ENCODE peak calls at places on chromosomes 11 and 22, in four cellular contexts. G is B cell, B is mucosa of descending colon, P is GM12865. X is an unnamed sample.
A peak's percentile ranks its signal among the peaks of the same experiment; 100 is the strongest.

GRCh38 chr11:83677730-83678129 is 391.6 kb upstream of the CCDC90B start:
- DNase-seq in G (no peak), B (no peak), P (no peak), X (no peak)

GRCh38 chr11:88508808-88509581 is 171.5 kb upstream of the CTSC start:
- DNase-seq in G (no peak), B (peak; percentile 45), P (no peak), X (peak; percentile 49)

GRCh38 chr11:61963282-61964057 is 4.0 kb downstream of the FTH1 start:
- DNase-seq in G (peak; percentile 77), B (peak; percentile 23), P (peak; percentile 72), X (no peak)

GRCh38 chr11:66022401-66023185 is 3.7 kb downstream of the CATSPER1 start:
- DNase-seq in G (peak; percentile 88), B (peak; percentile 83), P (peak; percentile 61), X (peak; percentile 91)

GRCh38 chr22:39170825-39171622 is 18.5 kb upstream of the CBX7 start:
- DNase-seq in G (peak; percentile 90), B (peak; percentile 89), P (peak; percentile 81), X (peak; percentile 86)

GRCh38 chr22:24827305-24827704 is 21.3 kb downstream of the SGSM1 start:
- DNase-seq in G (no peak), B (peak; percentile 85), P (no peak), X (no peak)

GRCh38 chr11:78332174-78332866 is 85.3 kb downstream of the GAB2 start:
- DNase-seq in G (peak; percentile 16), B (no peak), P (no peak), X (no peak)

GRCh38 chr11:75328426-75329277 is 22.8 kb downstream of the ARRB1 start:
- DNase-seq in G (no peak), B (peak; percentile 86), P (peak; percentile 55), X (peak; percentile 55)

GRCh38 chr11:134944986-134945385 is 532.9 kb upstream of the B3GAT1 start:
- DNase-seq in G (no peak), B (no peak), P (no peak), X (no peak)

GRCh38 chr11:1751521-1751921 is 1.1 kb upstream of the IFITM10 start:
- DNase-seq in G (no peak), B (no peak), P (no peak), X (peak; percentile 45)

GRCh38 chr22:23089633-23090032 is 19.3 kb downstream of the GNAZ start:
- DNase-seq in G (no peak), B (no peak), P (no peak), X (no peak)

GRCh38 chr11:115279831-115280761 is 224.1 kb downstream of the CADM1 start:
- DNase-seq in G (no peak), B (no peak), P (no peak), X (no peak)

GRCh38 chr22:20199906-20200305 is 49.1 kb upstream of the CCDC188 start:
- DNase-seq in G (no peak), B (no peak), P (no peak), X (no peak)

GRCh38 chr22:20421507-20421874 is 16.1 kb downstream of the SCARF2 start:
- DNase-seq in G (no peak), B (no peak), P (no peak), X (no peak)

GRCh38 chr11:69257838-69258658 is 35.9 kb upstream of the MYEOV start:
- DNase-seq in G (no peak), B (no peak), P (peak; percentile 56), X (peak; percentile 69)

DNA sequence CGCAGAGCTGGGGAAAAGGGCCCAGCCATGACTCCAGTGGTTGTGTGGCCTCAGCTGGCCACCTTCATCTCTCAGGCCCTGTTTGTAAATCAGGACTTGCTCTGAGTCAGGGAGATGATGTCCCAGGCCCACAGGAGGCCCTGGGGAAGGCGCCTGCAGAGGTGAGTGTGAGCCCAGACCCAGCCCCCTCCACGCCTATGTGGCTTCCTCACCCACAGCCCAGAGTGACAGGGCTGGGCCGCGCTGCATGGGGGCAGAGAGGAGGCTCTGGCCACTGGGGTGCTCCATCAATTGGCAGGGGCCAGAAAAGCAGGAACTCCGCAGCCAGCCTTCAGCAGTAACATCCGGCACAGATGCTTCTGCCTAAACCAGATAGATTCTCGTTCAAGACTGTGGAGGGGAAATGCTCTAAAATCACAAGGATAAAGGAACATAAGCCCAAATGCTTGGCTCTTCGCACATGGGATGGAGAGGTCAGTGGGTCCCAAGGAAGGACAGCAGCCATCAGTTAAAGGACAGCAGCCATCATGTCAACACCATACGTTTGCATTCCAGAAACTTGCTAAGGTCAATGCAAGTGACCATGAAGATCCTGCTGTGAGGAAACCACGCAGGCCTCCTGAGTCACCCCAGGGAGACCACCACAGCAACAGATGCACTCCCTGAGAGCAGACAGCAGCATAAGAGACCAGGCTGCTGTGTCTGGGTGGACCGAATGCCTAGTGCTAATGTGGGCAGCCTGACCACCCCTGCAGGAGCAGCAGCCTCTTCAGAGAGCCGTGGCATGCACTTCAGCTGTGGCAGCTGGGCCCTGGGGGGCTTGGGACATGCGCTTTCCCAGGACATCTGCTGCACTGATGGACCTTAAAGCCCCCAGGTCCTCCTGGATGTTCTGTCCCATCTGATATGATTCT is 28.3 kb downstream of the OSBPL5 start:
- DNase-seq in G (no peak), B (peak; percentile 22), P (no peak), X (no peak)
- TF ChIP-seq CTCF in G (no peak), B (no peak), P (no peak), X (no peak)

DNA sequence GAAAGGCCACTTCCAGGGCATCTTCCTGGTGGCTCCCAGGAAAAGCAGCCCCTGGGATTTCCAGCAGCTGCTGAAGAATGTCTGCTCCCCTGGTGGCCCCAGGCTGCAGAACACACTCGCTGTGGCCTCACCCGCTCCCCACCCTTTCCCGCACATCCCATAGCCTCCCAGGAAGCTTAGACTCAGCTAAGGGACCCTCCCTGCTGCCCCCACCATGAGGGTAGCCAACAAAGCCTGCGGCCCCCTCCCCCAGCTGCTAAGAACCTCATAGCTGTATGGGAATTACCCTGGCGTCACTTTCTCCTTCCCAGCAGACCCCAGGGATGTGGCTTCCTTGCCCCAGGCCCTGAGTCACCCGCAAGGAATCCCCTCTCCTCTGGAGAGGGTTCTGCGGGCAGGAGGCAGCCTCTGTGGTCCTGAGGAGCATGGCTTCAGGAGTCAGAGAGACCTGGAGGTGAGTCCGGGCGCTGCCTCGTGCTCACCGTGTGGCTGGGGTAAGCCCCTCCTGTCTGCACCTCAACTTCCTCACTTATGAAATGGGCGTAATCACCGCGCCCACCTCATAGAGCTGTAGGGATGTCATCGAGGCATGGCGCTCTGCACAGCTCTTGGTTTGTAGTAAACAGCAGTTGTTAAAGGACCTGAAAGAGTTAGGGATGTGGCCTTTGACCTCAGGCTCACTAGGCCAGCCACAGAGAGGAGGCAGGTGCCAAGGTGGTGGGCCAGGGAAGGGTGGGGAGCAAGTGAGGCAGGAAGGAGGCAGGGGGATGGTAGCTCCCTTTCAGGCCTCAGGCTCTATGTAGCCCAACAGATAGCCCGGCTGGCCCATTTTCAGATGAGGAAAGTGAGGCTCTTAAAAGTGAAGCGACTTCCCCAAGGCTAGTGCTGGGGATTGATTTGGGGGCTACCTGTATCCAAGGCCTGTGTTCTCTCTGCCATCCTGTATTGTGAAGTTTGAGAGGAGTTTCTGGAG is 71.2 kb downstream of the LRRC32 start:
- DNase-seq in G (no peak), B (no peak), P (no peak), X (no peak)
- TF ChIP-seq CTCF in G (no peak), B (no peak), P (no peak), X (no peak)

DNA sequence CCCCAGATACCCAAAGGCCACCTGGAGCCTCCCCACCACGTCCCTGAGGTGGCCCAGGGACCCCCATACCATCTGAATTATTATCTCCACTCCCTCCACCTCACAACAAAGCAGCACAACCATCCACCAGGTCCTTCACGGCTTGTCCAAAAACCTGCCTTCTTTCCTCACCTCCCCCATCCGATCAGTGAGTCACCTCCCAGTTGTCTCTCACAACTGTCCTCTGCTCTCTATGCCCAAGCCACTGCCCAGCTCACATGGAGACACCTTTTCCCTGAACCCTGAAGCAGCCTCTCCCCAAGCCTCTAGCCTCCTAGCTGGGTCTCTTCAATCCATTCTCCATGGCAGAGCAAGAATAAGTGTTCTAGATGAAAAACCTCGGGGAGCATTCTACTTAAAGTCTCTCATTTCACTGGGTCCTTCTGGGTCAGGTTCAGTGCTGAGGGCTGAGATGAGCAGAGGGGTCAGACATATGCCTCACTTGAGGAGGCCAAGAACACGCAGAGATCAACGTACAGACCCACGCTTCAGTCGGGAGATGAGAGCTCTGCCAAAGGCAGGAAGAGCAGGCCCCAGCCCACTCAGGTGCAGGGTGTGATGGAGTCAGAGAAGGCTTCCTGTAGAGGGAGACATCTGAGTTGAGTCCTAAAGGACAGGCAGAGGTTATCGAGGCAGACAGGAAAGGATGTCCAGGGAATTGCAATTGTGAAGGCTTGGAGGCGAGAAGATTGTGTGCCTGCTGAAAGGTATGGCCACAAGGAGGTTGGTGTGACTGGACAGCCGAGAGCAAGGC is 74.7 kb downstream of the PDE2A start:
- DNase-seq in G (no peak), B (no peak), P (no peak), X (no peak)
- TF ChIP-seq CTCF in G (no peak), B (no peak), P (no peak), X (no peak)

GRCh38 chr22:27151407-27151806 is 494.0 kb downstream of the MIAT start:
- DNase-seq in G (no peak), B (no peak), P (no peak), X (no peak)
- TF ChIP-seq CTCF in G (no peak), B (no peak), P (no peak), X (no peak)

GRCh38 chr11:18720086-18720810 is 5.7 kb downstream of the IGSF22 start:
- DNase-seq in G (no peak), B (no peak), P (no peak), X (no peak)
- TF ChIP-seq CTCF in G (no peak), B (no peak), P (no peak), X (no peak)

DNA sequence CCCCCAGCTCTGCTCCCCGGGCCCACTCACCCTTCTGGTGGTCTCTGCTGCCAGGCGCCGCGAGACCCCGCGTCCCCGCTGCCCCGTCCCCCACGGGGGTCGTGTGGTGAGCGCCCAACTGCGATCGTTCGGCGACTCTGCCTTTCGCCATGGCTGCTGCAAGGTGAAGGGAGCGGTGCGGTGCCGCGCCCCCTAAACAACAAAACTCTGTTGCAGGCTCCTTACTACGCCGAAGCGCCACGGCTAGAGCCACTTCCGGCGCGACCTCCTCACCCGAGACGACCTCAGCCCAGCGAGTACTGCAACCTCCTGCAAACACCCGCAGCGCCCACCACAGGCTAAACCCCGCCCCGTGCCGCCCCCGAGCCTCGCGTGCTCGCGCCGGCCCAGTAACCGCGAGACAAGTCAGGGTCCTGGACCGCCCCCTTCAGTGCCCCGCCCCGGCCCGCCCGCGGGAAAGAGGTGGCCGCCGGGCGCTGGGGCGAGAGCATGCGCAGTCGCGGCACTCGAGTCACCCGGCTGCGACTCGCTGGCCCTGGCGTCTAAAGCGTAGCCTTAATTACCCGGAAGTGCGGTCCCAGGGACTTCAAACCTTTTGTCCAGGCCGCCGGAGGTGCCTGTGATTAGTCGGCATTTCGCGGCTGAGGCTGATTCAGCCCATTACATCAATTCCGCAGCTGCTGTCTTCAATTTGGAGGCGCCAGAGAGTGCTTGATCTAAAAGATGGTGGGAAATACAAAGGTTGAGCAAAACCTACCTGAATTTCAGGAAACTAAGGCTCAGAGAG is at the start of gene TMEM41B:
- DNase-seq in G (peak; percentile 100), B (peak; percentile 99), P (peak; percentile 99), X (peak; percentile 99)
- TF ChIP-seq CTCF in G (no peak), B (no peak), P (no peak), X (no peak)